ENCODE peak calls at places on chromosome 14, in eight cellular contexts. Q is thyroid gland; X is fibroblast of lung; S is neuronal stem cell; W is cardiac fibroblast; U is CD8-positive, alpha-beta memory T cell; G is fibroblast of pulmonary artery; K is CD8-positive, alpha-beta T cell. D is an unnamed sample.
A peak's percentile ranks its signal among the peaks of the same experiment; 100 is the strongest.

GRCh38 chr14:55206175-55206574 is 14.8 kb upstream of the DLGAP5 start:
- DNase-seq in Q (no peak), X (no peak), S (no peak), W (no peak), U (no peak), G (no peak), K (no peak), D (no peak)

GRCh38 chr14:29028973-29029582 is 262.5 kb downstream of the FOXG1 start:
- DNase-seq in Q (no peak), X (peak; percentile 60), S (peak; percentile 29), W (no peak), U (no peak), G (peak; percentile 6), K (no peak), D (no peak)

GRCh38 chr14:105388110-105388951 is 10.0 kb upstream of the TEX22 start:
- DNase-seq in Q (no peak), X (no peak), S (no peak), W (no peak), U (no peak), G (no peak), K (no peak), D (no peak)

GRCh38 chr14:35287481-35288013 is 4.6 kb upstream of the PSMA6 start:
- DNase-seq in Q (no peak), X (no peak), S (no peak), W (peak; percentile 63), U (no peak), G (peak; percentile 68), K (no peak), D (no peak)

GRCh38 chr14:35534884-35535793 is 1.2 kb downstream of the INSM2 start:
- DNase-seq in Q (peak; percentile 71), X (peak; percentile 63), S (peak; percentile 84), W (peak; percentile 69), U (peak; percentile 47), G (peak; percentile 72), K (peak; percentile 57), D (peak; percentile 80)

GRCh38 chr14:99728231-99728920 is 44.3 kb downstream of the CYP46A1 start:
- DNase-seq in Q (no peak), X (no peak), S (no peak), W (no peak), U (no peak), G (no peak), K (no peak), D (no peak)

GRCh38 chr14:64695071-64695470 is 9.2 kb upstream of the PLEKHG3 start:
- DNase-seq in Q (no peak), X (no peak), S (no peak), W (no peak), U (no peak), G (no peak), K (no peak), D (no peak)

GRCh38 chr14:32136027-32136825 is 59.1 kb downstream of the ARHGAP5 start:
- DNase-seq in Q (no peak), X (no peak), S (no peak), W (peak; percentile 14), U (no peak), G (no peak), K (no peak), D (no peak)

GRCh38 chr14:92154283-92154942 is 32.6 kb downstream of the CPSF2 start:
- DNase-seq in Q (no peak), X (peak; percentile 37), S (no peak), W (peak; percentile 25), U (no peak), G (peak; percentile 18), K (no peak), D (peak; percentile 57)

GRCh38 chr14:80504781-80505180 is 293.5 kb upstream of the DIO2 start:
- DNase-seq in Q (no peak), X (no peak), S (no peak), W (no peak), U (no peak), G (peak; percentile 3), K (no peak), D (peak; percentile 35)

GRCh38 chr14:71745072-71745471 is 187.2 kb upstream of the RGS6 start:
- DNase-seq in Q (no peak), X (no peak), S (no peak), W (no peak), U (no peak), G (no peak), K (no peak), D (no peak)

DNA sequence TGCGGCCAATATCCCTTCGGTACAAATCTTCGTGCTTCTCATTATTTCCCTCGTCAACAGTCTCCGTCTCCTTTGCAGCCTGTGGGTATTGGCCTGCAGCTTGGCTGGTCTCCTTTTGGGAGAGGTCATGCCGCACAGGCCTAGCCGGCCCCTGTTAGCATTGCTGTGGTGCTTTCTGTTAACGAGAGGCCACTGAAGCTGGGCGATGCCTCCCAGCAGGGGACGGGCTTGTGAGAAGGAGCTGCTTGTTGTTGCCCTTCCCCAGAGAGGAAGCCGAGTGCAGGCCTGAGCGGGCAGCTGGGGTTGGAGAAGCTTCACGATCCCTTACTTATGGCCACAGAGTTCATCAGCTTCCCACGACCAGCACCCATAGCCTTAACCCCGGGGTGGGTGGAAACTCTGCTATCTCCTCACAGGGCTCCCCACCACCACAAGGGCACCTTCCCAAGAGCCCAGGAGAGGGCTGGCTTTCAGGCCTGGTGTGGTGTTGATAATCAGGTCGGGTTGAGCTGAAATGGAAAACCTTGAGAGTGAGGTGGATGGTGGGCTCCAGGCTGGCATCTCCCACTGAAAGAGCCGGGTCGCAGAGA is 228.5 kb downstream of the ZFP36L1 start:
- DNase-seq in Q (peak; percentile 70), X (no peak), S (no peak), W (no peak), U (no peak), G (no peak), K (no peak), D (no peak)
- H3K4me3 ChIP-seq in Q (no peak overlapping the region), X (no peak overlapping the region), S (no peak overlapping the region), W (no peak overlapping the region), U (no peak overlapping the region), G (no peak overlapping the region), K (no peak overlapping the region), D (no peak overlapping the region)

DNA sequence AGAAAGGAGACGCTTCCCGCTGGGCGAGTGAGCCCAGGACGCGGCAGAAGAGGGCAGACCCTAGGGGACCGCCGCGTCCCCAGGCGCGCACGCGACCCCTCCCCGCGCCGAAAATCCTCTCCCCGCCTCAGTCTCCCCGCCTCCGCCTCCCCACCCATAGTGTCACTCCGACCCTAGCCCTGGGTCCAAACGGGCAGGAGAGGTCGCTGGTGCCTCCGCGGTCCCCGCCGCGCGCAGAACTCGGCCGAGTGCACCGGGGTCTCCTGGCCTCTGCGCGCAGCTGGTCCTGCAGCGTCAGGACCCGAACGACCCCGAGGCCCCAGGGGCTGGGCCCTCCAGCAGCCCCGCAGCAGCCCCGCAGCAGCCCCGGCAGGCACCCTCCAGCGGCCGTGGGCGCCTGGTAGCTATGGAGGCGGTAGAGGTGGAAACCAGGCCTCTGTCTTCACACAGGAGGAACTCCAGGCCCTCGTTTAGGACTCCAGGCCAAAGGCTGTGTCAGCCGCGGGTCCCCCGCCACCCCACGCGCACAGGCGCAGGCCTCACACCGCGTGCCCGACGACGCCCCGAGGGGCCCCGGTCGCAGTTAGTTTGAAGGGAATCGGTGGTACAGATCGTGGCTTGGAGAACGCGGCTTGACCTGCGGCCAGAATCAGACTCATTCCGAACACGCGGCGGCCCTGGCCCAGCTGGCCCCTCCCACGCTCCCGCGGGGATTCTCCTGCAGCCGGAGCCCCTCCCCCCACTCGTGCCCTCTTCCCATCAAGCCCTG is 60.0 kb upstream of the EIF5 start:
- DNase-seq in Q (peak; percentile 13), X (no peak), S (no peak), W (no peak), U (no peak), G (no peak), K (no peak), D (no peak)
- H3K4me3 ChIP-seq in Q (no peak overlapping the region), X (no peak overlapping the region), S (peak overlapping the region; percentile 25), W (no peak overlapping the region), U (no peak overlapping the region), G (no peak overlapping the region), K (no peak overlapping the region), D (no peak overlapping the region)

DNA sequence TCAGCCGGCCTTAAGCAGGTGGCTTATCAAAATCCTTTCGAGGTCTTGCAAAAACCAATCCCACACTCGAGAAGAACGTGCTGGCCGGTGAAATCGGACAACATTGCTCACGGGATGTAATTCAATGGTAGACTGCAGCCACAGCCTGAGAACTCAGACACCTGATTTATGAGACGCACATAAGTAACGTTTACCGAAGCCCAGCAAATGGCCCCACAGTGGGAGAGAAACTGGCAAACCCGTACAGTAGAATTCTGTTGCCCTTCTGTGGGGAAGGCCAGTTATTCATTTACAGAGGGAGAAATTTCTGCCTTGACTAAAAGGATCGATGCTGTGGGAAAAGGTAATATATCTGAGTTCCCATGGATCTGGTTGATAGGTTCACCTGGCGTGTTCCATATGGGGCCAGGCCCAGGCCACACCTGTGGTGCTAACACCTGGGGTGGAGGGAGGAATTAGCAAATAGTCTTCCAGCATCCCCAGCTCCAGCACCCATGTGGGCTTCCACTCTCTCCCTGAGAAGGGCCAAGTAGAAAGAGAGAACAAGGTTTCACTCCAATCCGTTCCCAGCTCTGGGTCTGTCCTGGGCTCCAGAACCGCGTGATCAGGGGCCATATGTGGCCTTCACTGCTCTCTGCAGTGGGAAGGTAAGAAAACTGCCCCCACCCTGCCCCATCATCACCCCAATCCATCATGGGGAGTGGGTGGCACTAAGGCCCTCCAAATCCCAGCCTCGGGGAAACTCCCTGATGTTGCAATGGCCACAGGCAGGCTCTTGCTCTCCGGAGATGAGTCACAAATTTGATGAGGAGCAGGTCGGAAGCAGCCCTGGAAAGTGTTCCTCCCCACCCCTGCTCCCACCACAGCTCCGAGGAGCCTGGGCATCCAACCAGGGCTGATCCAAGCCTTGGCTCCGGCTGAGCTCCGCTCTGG is 12.7 kb downstream of the BDKRB1 start:
- DNase-seq in Q (no peak), X (peak; percentile 96), S (no peak), W (peak; percentile 91), U (no peak), G (peak; percentile 92), K (no peak), D (peak; percentile 99)
- H3K4me3 ChIP-seq in Q (no peak overlapping the region), X (no peak overlapping the region), S (no peak overlapping the region), W (no peak overlapping the region), U (no peak overlapping the region), G (no peak overlapping the region), K (no peak overlapping the region), D (no peak overlapping the region)

DNA sequence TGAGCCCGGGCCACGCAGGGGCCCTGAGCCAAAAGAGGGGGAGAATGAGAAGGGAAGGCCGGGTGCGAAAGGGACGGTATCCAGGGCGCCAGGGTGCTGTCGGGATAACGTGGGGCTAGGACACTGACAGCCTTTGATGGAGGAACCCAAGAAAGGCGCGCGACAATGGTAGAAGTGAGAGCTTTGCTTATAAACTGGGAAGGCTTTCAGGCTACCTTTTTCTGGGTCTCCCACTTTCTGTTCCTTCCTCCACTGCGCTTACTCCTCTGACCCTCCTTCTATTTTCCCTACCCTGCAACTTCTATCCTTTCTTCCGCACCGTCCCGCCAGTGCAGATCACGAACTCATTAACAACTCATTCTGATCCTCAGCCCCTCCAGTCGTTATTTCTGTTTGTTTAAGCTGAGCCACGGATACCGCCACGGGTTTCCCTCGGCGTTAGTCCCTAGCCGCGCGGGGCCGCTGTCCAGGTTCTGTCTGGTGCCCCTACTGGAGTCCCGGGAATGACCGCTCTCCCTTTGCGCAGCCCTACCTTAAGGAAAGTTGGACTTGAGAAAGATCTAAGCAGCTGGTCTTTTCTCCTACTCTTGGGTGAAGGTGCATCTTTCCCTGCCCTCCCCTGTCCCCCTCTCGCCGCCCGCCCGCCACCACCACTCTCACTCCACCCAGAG is 3.0 kb downstream of the SSTR1 start:
- DNase-seq in Q (peak; percentile 13), X (peak; percentile 73), S (peak; percentile 18), W (peak; percentile 69), U (no peak), G (peak; percentile 76), K (no peak), D (peak; percentile 87)
- H3K4me3 ChIP-seq in Q (no peak overlapping the region), X (peak overlapping the region; percentile 71), S (no peak overlapping the region), W (peak overlapping the region; percentile 41), U (no peak overlapping the region), G (peak overlapping the region; percentile 63), K (no peak overlapping the region), D (peak overlapping the region; percentile 89)

GRCh38 chr14:101482066-101482465 is 79.2 kb upstream of the DIO3 start:
- DNase-seq in Q (no peak), X (no peak), S (no peak), W (no peak), U (no peak), G (no peak), K (no peak), D (no peak)
- H3K4me3 ChIP-seq in Q (no peak overlapping the region), X (no peak overlapping the region), S (no peak overlapping the region), W (no peak overlapping the region), U (no peak overlapping the region), G (no peak overlapping the region), K (no peak overlapping the region), D (no peak overlapping the region)

D was measured in GM23248.